ENCODE peak calls at places on chromosomes 12 and 14, in seven cellular contexts. One of them, this sample, is unnamed.
A peak's percentile ranks its signal among the peaks of the same experiment; 100 is the strongest.

GRCh38 chr12:79162948-79163347 is 298.4 kb downstream of the SYT1 start:
- DNase-seq in sigmoid colon: no peak
- DNase-seq in SK-N-DZ: no peak
- DNase-seq in stimulated activated effector memory CD8-positive, alpha-beta T cell treated with anti-CD3 and anti-CD28 coated beads, Interleukin-12 subunit alpha, Interleukin-12 subunit beta, amount 100 ng/mL, for 72 hours: no peak
- DNase-seq in germinal center: no peak
- DNase-seq in T-helper 2 cell treated with Interferon-gamma antibody and Interleukin-4, amounts not matched to agents 5 μg/mL and 100 μg/mL, for 36 hours: no peak
- DNase-seq in activated T-cell treated with anti-CD3 and anti-CD28 coated beads, Interleukin-2, amount 50 U/mL, for 72 hours: no peak
- DNase-seq in this sample: no peak

GRCh38 chr14:23660290-23661226 is 24.4 kb downstream of the DHRS2 start:
- DNase-seq in stimulated activated effector memory CD8-positive, alpha-beta T cell treated with anti-CD3 and anti-CD28 coated beads, Interleukin-12 subunit alpha, Interleukin-12 subunit beta, amount 100 ng/mL, for 72 hours: peak; percentile 15
- DNase-seq in activated T-cell treated with anti-CD3 and anti-CD28 coated beads, Interleukin-2, amount 50 U/mL, for 72 hours: peak; percentile 31
- DNase-seq in SK-N-DZ: peak; percentile 25
- DNase-seq in sigmoid colon: no peak
- DNase-seq in germinal center: no peak
- DNase-seq in T-helper 2 cell treated with Interferon-gamma antibody and Interleukin-4, amounts not matched to agents 5 μg/mL and 100 μg/mL, for 36 hours: no peak
- DNase-seq in this sample: peak; percentile 23

GRCh38 chr12:26633591-26634210 is 199.3 kb downstream of the ITPR2 start:
- DNase-seq in germinal center: no peak
- DNase-seq in SK-N-DZ: no peak
- DNase-seq in activated T-cell treated with anti-CD3 and anti-CD28 coated beads, Interleukin-2, amount 50 U/mL, for 72 hours: no peak
- DNase-seq in T-helper 2 cell treated with Interferon-gamma antibody and Interleukin-4, amounts not matched to agents 5 μg/mL and 100 μg/mL, for 36 hours: no peak
- DNase-seq in stimulated activated effector memory CD8-positive, alpha-beta T cell treated with anti-CD3 and anti-CD28 coated beads, Interleukin-12 subunit alpha, Interleukin-12 subunit beta, amount 100 ng/mL, for 72 hours: no peak
- DNase-seq in sigmoid colon: no peak
- DNase-seq in this sample: peak; percentile 17

GRCh38 chr12:130748786-130749185 is 32.7 kb upstream of the RIMBP2 start:
- DNase-seq in germinal center: no peak
- DNase-seq in sigmoid colon: no peak
- DNase-seq in activated T-cell treated with anti-CD3 and anti-CD28 coated beads, Interleukin-2, amount 50 U/mL, for 72 hours: no peak
- DNase-seq in SK-N-DZ: no peak
- DNase-seq in T-helper 2 cell treated with Interferon-gamma antibody and Interleukin-4, amounts not matched to agents 5 μg/mL and 100 μg/mL, for 36 hours: no peak
- DNase-seq in stimulated activated effector memory CD8-positive, alpha-beta T cell treated with anti-CD3 and anti-CD28 coated beads, Interleukin-12 subunit alpha, Interleukin-12 subunit beta, amount 100 ng/mL, for 72 hours: no peak
- DNase-seq in this sample: no peak

GRCh38 chr14:70641548-70642312 is at the start of gene TTC9:
- DNase-seq in stimulated activated effector memory CD8-positive, alpha-beta T cell treated with anti-CD3 and anti-CD28 coated beads, Interleukin-12 subunit alpha, Interleukin-12 subunit beta, amount 100 ng/mL, for 72 hours: no peak
- DNase-seq in activated T-cell treated with anti-CD3 and anti-CD28 coated beads, Interleukin-2, amount 50 U/mL, for 72 hours: peak; percentile 59
- DNase-seq in SK-N-DZ: no peak
- DNase-seq in T-helper 2 cell treated with Interferon-gamma antibody and Interleukin-4, amounts not matched to agents 5 μg/mL and 100 μg/mL, for 36 hours: peak; percentile 23
- DNase-seq in germinal center: peak; percentile 69
- DNase-seq in sigmoid colon: no peak
- DNase-seq in this sample: peak; percentile 43

GRCh38 chr14:54127526-54127925 is 170.9 kb upstream of the BMP4 start:
- DNase-seq in stimulated activated effector memory CD8-positive, alpha-beta T cell treated with anti-CD3 and anti-CD28 coated beads, Interleukin-12 subunit alpha, Interleukin-12 subunit beta, amount 100 ng/mL, for 72 hours: no peak
- DNase-seq in activated T-cell treated with anti-CD3 and anti-CD28 coated beads, Interleukin-2, amount 50 U/mL, for 72 hours: no peak
- DNase-seq in germinal center: no peak
- DNase-seq in sigmoid colon: no peak
- DNase-seq in SK-N-DZ: no peak
- DNase-seq in T-helper 2 cell treated with Interferon-gamma antibody and Interleukin-4, amounts not matched to agents 5 μg/mL and 100 μg/mL, for 36 hours: no peak
- DNase-seq in this sample: no peak

GRCh38 chr12:132455565-132455964 is 34.4 kb upstream of the FBRSL1 start:
- DNase-seq in SK-N-DZ: no peak
- DNase-seq in germinal center: no peak
- DNase-seq in stimulated activated effector memory CD8-positive, alpha-beta T cell treated with anti-CD3 and anti-CD28 coated beads, Interleukin-12 subunit alpha, Interleukin-12 subunit beta, amount 100 ng/mL, for 72 hours: no peak
- DNase-seq in activated T-cell treated with anti-CD3 and anti-CD28 coated beads, Interleukin-2, amount 50 U/mL, for 72 hours: no peak
- DNase-seq in sigmoid colon: no peak
- DNase-seq in T-helper 2 cell treated with Interferon-gamma antibody and Interleukin-4, amounts not matched to agents 5 μg/mL and 100 μg/mL, for 36 hours: no peak
- DNase-seq in this sample: no peak

GRCh38 chr14:53851394-53852056 is 105.1 kb downstream of the BMP4 start:
- DNase-seq in SK-N-DZ: no peak
- DNase-seq in stimulated activated effector memory CD8-positive, alpha-beta T cell treated with anti-CD3 and anti-CD28 coated beads, Interleukin-12 subunit alpha, Interleukin-12 subunit beta, amount 100 ng/mL, for 72 hours: no peak
- DNase-seq in germinal center: no peak
- DNase-seq in sigmoid colon: no peak
- DNase-seq in activated T-cell treated with anti-CD3 and anti-CD28 coated beads, Interleukin-2, amount 50 U/mL, for 72 hours: no peak
- DNase-seq in T-helper 2 cell treated with Interferon-gamma antibody and Interleukin-4, amounts not matched to agents 5 μg/mL and 100 μg/mL, for 36 hours: no peak
- DNase-seq in this sample: no peak

GRCh38 chr14:74875941-74876913 is at the start of gene PROX2:
- DNase-seq in sigmoid colon: no peak
- DNase-seq in SK-N-DZ: peak; percentile 12
- DNase-seq in germinal center: peak; percentile 52
- DNase-seq in activated T-cell treated with anti-CD3 and anti-CD28 coated beads, Interleukin-2, amount 50 U/mL, for 72 hours: peak; percentile 49
- DNase-seq in T-helper 2 cell treated with Interferon-gamma antibody and Interleukin-4, amounts not matched to agents 5 μg/mL and 100 μg/mL, for 36 hours: no peak
- DNase-seq in stimulated activated effector memory CD8-positive, alpha-beta T cell treated with anti-CD3 and anti-CD28 coated beads, Interleukin-12 subunit alpha, Interleukin-12 subunit beta, amount 100 ng/mL, for 72 hours: peak; percentile 26
- DNase-seq in this sample: peak; percentile 47

This sample was measured in stimulated activated naive CD8-positive, alpha-beta T cell treated with anti-CD3 and anti-CD28 coated beads, Interleukin-15, Interleukin-2, amounts not matched to agents 100 U/mL and 50 U/mL, for 24 hours.